ENCODE peak calls at places on chromosomes 16 and 17, in six cellular contexts. H is adrenal gland, O is PC-3, N is foreskin fibroblast, X is WTC11, T is heart left ventricle. J is an unnamed sample.

GRCh38 chr17:81097134-81097942 is 62.4 kb downstream of the BAIAP2 start:
- DNase-seq in H (peak; percentile 80), O (peak; percentile 81), N (peak; percentile 94), X (peak; percentile 67), T (peak; percentile 75), J (peak; percentile 83)

GRCh38 chr16:89312598-89313299 is 95.2 kb downstream of the ZNF778 start:
- DNase-seq in H (no peak), O (no peak), N (no peak), X (no peak), T (no peak), J (no peak)

GRCh38 chr16:31134625-31135534 is 647 bp downstream of the PRSS8 start:
- DNase-seq in H (peak; percentile 21), O (peak; percentile 14), N (no peak), X (peak; percentile 63), T (no peak), J (peak; percentile 79)

GRCh38 chr16:2250652-2251280 is 621 bp downstream of the ECI1 start:
- DNase-seq in H (no peak), O (no peak), N (peak; percentile 53), X (no peak), T (no peak), J (no peak)

GRCh38 chr17:19508327-19508867 is 25.3 kb upstream of the SLC47A1 start:
- DNase-seq in H (peak; percentile 40), O (no peak), N (no peak), X (peak; percentile 50), T (peak; percentile 32), J (peak; percentile 22)

GRCh38 chr16:53372942-53373871 is 61.1 kb upstream of the RBL2 start:
- DNase-seq in H (no peak), O (peak; percentile 67), N (peak; percentile 1), X (peak; percentile 79), T (peak; percentile 36), J (peak; percentile 93)

GRCh38 chr16:66103245-66103644 is 263.2 kb upstream of the CDH5 start:
- DNase-seq in H (no peak), O (no peak), N (peak; percentile 19), X (no peak), T (no peak), J (no peak)

GRCh38 chr16:85637061-85637807 is 24.1 kb downstream of the GSE1 start:
- DNase-seq in H (no peak), O (no peak), N (no peak), X (no peak), T (no peak), J (no peak)

GRCh38 chr17:74745548-74746177 is 2.8 kb upstream of the NHERF1 start:
- DNase-seq in H (no peak), O (no peak), N (no peak), X (no peak), T (no peak), J (no peak)

GRCh38 chr16:15899538-15900100 is 11.2 kb upstream of the CEP20 start:
- DNase-seq in H (peak; percentile 33), O (peak; percentile 95), N (peak; percentile 84), X (no peak), T (no peak), J (peak; percentile 91)

GRCh38 chr17:8019665-8020064 is 17.2 kb downstream of the GUCY2D start:
- DNase-seq in H (no peak), O (peak; percentile 56), N (no peak), X (no peak), T (no peak), J (peak; percentile 9)

GRCh38 chr17:63841350-63842172 is 924 bp downstream of the SMARCD2 start:
- DNase-seq in H (peak; percentile 67), O (peak; percentile 44), N (peak; percentile 70), X (peak; percentile 25), T (peak; percentile 56), J (no peak)

GRCh38 chr17:28466001-28466400 is 7.4 kb upstream of the SLC13A2 start:
- DNase-seq in H (no peak), O (no peak), N (no peak), X (no peak), T (no peak), J (no peak)

GRCh38 chr17:7932949-7933348 is 943 bp downstream of the CNTROB start:
- DNase-seq in H (no peak), O (peak; percentile 39), N (peak; percentile 86), X (peak; percentile 26), T (no peak), J (peak; percentile 22)

GRCh38 chr17:27756467-27757371 is 43.6 kb downstream of the NOS2 start:
- DNase-seq in H (peak; percentile 70), O (peak; percentile 66), N (peak; percentile 62), X (peak; percentile 80), T (peak; percentile 41), J (peak; percentile 68)

GRCh38 chr16:2988590-2989099 is 8.4 kb upstream of the PKMYT1 start:
- DNase-seq in H (no peak), O (no peak), N (no peak), X (no peak), T (no peak), J (no peak)

GRCh38 chr17:74851612-74852236 is 8.0 kb downstream of the GRIN2C start:
- DNase-seq in H (no peak), O (no peak), N (no peak), X (no peak), T (no peak), J (no peak)

GRCh38 chr17:27526603-27527002 is 70.4 kb downstream of the KSR1 start:
- DNase-seq in H (no peak), O (no peak), N (peak; percentile 18), X (peak; percentile 42), T (peak; percentile 43), J (peak; percentile 35)

DNA sequence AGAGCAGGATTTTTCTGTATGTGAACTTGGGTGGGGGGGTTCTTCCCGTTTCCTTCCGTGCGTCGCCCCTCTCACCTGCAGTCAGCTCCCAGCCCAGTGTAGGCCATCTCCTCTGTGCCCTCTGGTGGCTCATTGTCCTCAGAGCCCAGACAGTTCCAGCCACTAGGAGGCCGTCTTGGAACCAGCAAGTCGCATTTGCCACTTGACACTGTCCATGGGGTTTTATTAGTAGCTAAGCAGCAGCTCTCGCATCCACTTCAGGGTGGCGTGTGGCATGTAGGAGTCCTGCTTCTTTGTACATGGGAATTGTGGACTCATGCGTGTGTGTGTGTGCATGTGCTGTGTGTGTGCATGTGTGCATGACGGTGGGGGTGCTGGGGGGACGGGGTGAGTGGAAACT is 74.0 kb downstream of the SEC14L1 start:
- DNase-seq in H (no peak), O (peak; percentile 67), N (peak; percentile 54), X (peak; percentile 72), T (no peak), J (peak; percentile 58)
- TF ChIP-seq CTCF in H (peak; percentile 46), O (peak; percentile 96), N (peak; percentile 65), X (no peak), T (peak; percentile 64), J (peak; percentile 38)

DNA sequence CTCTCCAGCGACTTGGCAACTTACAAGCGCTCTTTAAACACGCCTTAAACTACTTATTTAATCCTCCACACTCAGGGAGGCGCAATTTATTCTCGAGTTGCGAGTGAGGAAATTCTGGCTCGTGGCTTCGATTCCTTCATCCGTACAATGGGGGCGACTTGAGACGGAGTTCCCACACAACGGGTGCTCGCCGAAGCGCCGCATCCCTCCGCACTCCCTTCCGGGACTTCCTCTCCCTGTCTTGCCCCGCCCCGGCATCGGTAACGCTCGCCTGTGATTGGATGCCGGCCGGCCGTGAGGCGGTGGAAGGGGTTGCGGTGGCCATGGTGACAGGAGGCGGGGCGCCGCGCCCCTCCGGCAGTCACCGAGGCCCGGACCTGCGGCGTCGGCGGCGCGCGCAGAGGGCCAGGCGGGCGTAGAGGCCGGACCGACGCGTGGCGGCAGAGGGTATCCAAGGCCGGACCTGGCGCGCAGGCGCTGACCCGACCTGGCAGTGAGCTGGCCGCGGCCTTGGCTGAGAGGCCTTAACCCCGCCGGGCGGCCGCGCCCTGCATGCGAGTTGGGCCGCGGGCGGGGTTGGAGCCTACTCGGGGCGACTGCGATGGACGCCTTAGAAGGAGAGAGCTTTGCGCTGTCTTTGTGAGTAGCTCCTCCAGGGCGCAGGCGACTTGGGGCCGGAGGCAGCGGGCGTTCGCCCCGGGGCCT is at the start of gene ARL2BP:
- DNase-seq in H (peak; percentile 98), O (peak; percentile 95), N (peak; percentile 99), X (peak; percentile 99), T (peak; percentile 98), J (peak; percentile 100)
- TF ChIP-seq CTCF in H (no peak), O (peak; percentile 42), N (no peak), X (no peak), T (no peak), J (no peak)

GRCh38 chr17:57916925-57917858 is 38.0 kb downstream of the CUEDC1 start:
- DNase-seq in H (no peak), O (peak; percentile 39), N (no peak), X (no peak), T (no peak), J (no peak)
- TF ChIP-seq CTCF in H (no peak), O (peak; percentile 55), N (no peak), X (no peak), T (peak; percentile 7), J (no peak)

DNA sequence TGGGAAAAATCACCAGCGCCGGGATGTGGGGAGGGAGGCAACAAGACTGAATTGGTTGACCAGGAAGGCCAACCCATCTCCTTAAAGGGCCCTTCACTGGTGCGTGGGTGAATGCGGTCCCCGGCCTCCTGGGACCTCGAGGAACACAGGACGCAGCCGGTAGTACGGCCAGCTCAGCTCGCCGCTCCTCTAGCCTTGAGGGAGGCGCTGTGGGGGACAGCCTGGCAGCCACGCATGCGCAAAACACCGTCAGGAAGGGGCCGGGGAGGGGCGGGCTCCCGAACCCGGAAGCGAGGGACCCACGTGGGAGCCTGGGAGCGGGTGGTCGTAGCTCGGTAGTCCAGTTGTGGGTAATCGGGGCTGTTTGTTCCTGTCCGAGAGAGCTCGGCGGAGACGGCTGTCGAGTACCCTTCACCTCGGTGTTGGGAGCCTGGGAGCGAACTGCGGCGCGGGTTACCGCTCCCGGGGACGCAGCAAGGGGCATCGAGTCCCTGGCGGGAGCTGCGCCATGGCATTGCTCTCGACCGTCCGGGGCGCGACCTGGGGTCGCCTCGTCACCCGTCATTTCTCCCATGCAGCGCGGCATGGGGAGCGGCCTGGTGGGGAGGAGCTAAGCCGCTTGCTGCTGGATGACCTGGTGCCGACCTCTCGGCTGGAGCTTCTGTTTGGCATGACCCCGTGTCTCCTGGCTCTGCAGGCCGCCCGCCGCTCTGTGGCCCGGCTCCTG is at the start of gene MRM1:
- DNase-seq in H (peak; percentile 93), O (peak; percentile 87), N (peak; percentile 98), X (peak; percentile 93), T (peak; percentile 94), J (peak; percentile 100)
- TF ChIP-seq CTCF in H (peak; percentile 8), O (no peak), N (no peak), X (no peak), T (no peak), J (peak; percentile 17)